ENCODE peak calls at places on chromosomes 12 and 14, in six cellular contexts. Y is cardiac fibroblast; C is CD8-positive, alpha-beta T cell; N is lower lobe of right lung; H is activated naive CD4-positive, alpha-beta T cell; T is stimulated activated CD4-positive, alpha-beta T cell treated with anti-CD3 and anti-CD28 coated beads, Interleukin-2, amount 100 ng/mL, for 48 hours. A is an unnamed sample.

GRCh38 chr12:10194160-10194559 is 15.3 kb downstream of the TMEM52B start:
- DNase-seq in H (no peak), T (no peak), Y (no peak), C (no peak), N (no peak), A (no peak)

GRCh38 chr14:75176142-75176820 is at the start of gene TMED10:
- DNase-seq in C (peak), N (peak), H (peak), Y (peak), T (peak), A (peak)

GRCh38 chr14:68976160-68977067 is 2.7 kb downstream of the ACTN1 start:
- DNase-seq in N (no peak), Y (no peak), H (no peak), T (no peak), C (no peak), A (no peak)

GRCh38 chr14:38870437-38870836 is 232.6 kb downstream of the SEC23A start:
- DNase-seq in N (no peak), C (no peak), H (no peak), Y (no peak), T (no peak), A (no peak)

GRCh38 chr14:61253064-61253753 is 27.9 kb downstream of the TMEM30B start:
- DNase-seq in T (no peak), H (no peak), N (no peak), C (no peak), Y (no peak), A (no peak)

GRCh38 chr14:68670344-68670725 is 122.5 kb downstream of the ZFP36L1 start:
- DNase-seq in Y (no peak), H (no peak), T (no peak), C (no peak), N (no peak), A (no peak)

GRCh38 chr12:19811922-19812321 is 372.6 kb downstream of the AEBP2 start:
- DNase-seq in Y (no peak), T (no peak), H (no peak), N (no peak), C (no peak), A (no peak)

GRCh38 chr14:60721331-60722162 is 2.6 kb downstream of the SIX4 start:
- DNase-seq in T (peak), C (peak), N (peak), Y (peak), H (peak), A (peak)

GRCh38 chr12:66388512-66388911 is 86.2 kb downstream of the HELB start:
- DNase-seq in Y (no peak), T (no peak), C (no peak), N (no peak), H (no peak), A (no peak)

GRCh38 chr12:52884526-52885293 is 20.2 kb downstream of the KRT8 start:
- DNase-seq in T (peak), N (peak), C (peak), Y (peak), H (peak), A (peak)

A was measured in omental fat pad.